ENCODE peak calls at places on chromosome 11, in five cellular contexts. One of them, this sample, is unnamed.

GRCh38 chr11:100681064-100681502 is 6.0 kb upstream of the ARHGAP42 start:
- DNase-seq in HepG2: peak; percentile 76
- DNase-seq in K562: peak; percentile 18
- DNase-seq in H1: no peak
- DNase-seq in GM12878: peak; percentile 95
- DNase-seq in this sample: no peak

GRCh38 chr11:121367434-121367833 is 74.9 kb downstream of the SC5D start:
- DNase-seq in H1: no peak
- DNase-seq in HepG2: no peak
- DNase-seq in K562: no peak
- DNase-seq in GM12878: peak; percentile 99
- DNase-seq in this sample: no peak

GRCh38 chr11:72624496-72625201 is 49.6 kb downstream of the PDE2A start:
- DNase-seq in GM12878: no peak
- DNase-seq in HepG2: no peak
- DNase-seq in K562: no peak
- DNase-seq in H1: no peak
- DNase-seq in this sample: no peak

GRCh38 chr11:69156673-69157155 is 979 bp downstream of the SMIM38 start:
- DNase-seq in GM12878: no peak
- DNase-seq in K562: no peak
- DNase-seq in H1: no peak
- DNase-seq in HepG2: peak; percentile 69
- DNase-seq in this sample: no peak

GRCh38 chr11:47353978-47354774 is 1.7 kb upstream of the MYBPC3 start:
- DNase-seq in GM12878: no peak
- DNase-seq in K562: no peak
- DNase-seq in H1: no peak
- DNase-seq in HepG2: no peak
- DNase-seq in this sample: peak; percentile 30

GRCh38 chr11:69644962-69645675 is 4.2 kb downstream of the CCND1 start:
- DNase-seq in K562: no peak
- DNase-seq in GM12878: no peak
- DNase-seq in H1: no peak
- DNase-seq in HepG2: no peak
- DNase-seq in this sample: peak; percentile 66

GRCh38 chr11:79013509-79013908 is 427.3 kb downstream of the TENM4 start:
- DNase-seq in K562: no peak
- DNase-seq in HepG2: no peak
- DNase-seq in GM12878: no peak
- DNase-seq in H1: no peak
- DNase-seq in this sample: no peak

GRCh38 chr11:47837292-47837691 is 10.9 kb downstream of the NUP160 start:
- DNase-seq in HepG2: no peak
- DNase-seq in GM12878: no peak
- DNase-seq in H1: no peak
- DNase-seq in K562: no peak
- DNase-seq in this sample: no peak

GRCh38 chr11:123838199-123838598 is 32.0 kb upstream of the OR6M1 start:
- DNase-seq in H1: no peak
- DNase-seq in K562: no peak
- DNase-seq in GM12878: no peak
- DNase-seq in HepG2: no peak
- DNase-seq in this sample: no peak

GRCh38 chr11:72084960-72085359 is 4.3 kb downstream of the LRRC51 start:
- DNase-seq in GM12878: no peak
- DNase-seq in H1: no peak
- DNase-seq in HepG2: no peak
- DNase-seq in K562: no peak
- DNase-seq in this sample: peak; percentile 22

GRCh38 chr11:102332611-102332994 is 14.4 kb upstream of the BIRC2 start:
- DNase-seq in GM12878: no peak
- DNase-seq in K562: no peak
- DNase-seq in HepG2: no peak
- DNase-seq in H1: no peak
- DNase-seq in this sample: no peak

GRCh38 chr11:113644605-113645004 is 61.5 kb downstream of the TMPRSS5 start:
- DNase-seq in HepG2: no peak
- DNase-seq in H1: no peak
- DNase-seq in K562: no peak
- DNase-seq in GM12878: no peak
- DNase-seq in this sample: peak; percentile 67

GRCh38 chr11:126347751-126348628 is 7.5 kb upstream of the ST3GAL4 start:
- DNase-seq in GM12878: no peak
- DNase-seq in HepG2: peak; percentile 14
- DNase-seq in H1: no peak
- DNase-seq in K562: no peak
- DNase-seq in this sample: no peak

GRCh38 chr11:103735497-103736032 is 300.9 kb upstream of the DDI1 start:
- DNase-seq in K562: no peak
- DNase-seq in HepG2: no peak
- DNase-seq in GM12878: no peak
- DNase-seq in H1: no peak
- DNase-seq in this sample: no peak

GRCh38 chr11:60844870-60845221 is 2.9 kb downstream of the CCDC86 start:
- DNase-seq in GM12878: no peak
- DNase-seq in K562: no peak
- DNase-seq in HepG2: peak; percentile 94
- DNase-seq in H1: no peak
- DNase-seq in this sample: peak; percentile 65

GRCh38 chr11:77211594-77212251 is 83.7 kb downstream of the MYO7A start:
- DNase-seq in GM12878: no peak
- DNase-seq in H1: no peak
- DNase-seq in K562: no peak
- DNase-seq in HepG2: no peak
- DNase-seq in this sample: no peak

GRCh38 chr11:27124514-27125264 is 84.1 kb downstream of the BBOX1 start:
- DNase-seq in HepG2: peak; percentile 4
- DNase-seq in H1: no peak
- DNase-seq in K562: no peak
- DNase-seq in GM12878: no peak
- DNase-seq in this sample: no peak

GRCh38 chr11:128707671-128708070 is 13.8 kb downstream of the FLI1 start:
- DNase-seq in H1: no peak
- DNase-seq in K562: no peak
- DNase-seq in HepG2: no peak
- DNase-seq in GM12878: no peak
- DNase-seq in this sample: no peak

GRCh38 chr11:23288001-23288783 is 427.9 kb upstream of the CCDC179 start:
- DNase-seq in H1: no peak
- DNase-seq in K562: no peak
- DNase-seq in GM12878: no peak
- DNase-seq in HepG2: no peak
- DNase-seq in this sample: no peak

GRCh38 chr11:47393163-47394049 is 15.0 kb upstream of the SLC39A13 start:
- DNase-seq in K562: peak; percentile 57
- DNase-seq in GM12878: no peak
- DNase-seq in HepG2: no peak
- DNase-seq in H1: no peak
- DNase-seq in this sample: no peak

GRCh38 chr11:800473-800872 is 2.4 kb upstream of the SLC25A22 start:
- DNase-seq in GM12878: no peak
- DNase-seq in H1: no peak
- DNase-seq in HepG2: no peak
- DNase-seq in K562: no peak
- DNase-seq in this sample: no peak

GRCh38 chr11:65120831-65121230 is 1.1 kb downstream of the FAU start:
- DNase-seq in H1: no peak
- DNase-seq in GM12878: no peak
- DNase-seq in K562: peak; percentile 3
- DNase-seq in HepG2: no peak
- DNase-seq in this sample: no peak

GRCh38 chr11:105124756-105125155 is 14.8 kb downstream of the CARD18 start:
- DNase-seq in K562: no peak
- DNase-seq in GM12878: no peak
- DNase-seq in H1: no peak
- DNase-seq in HepG2: no peak
- DNase-seq in this sample: no peak

GRCh38 chr11:43327987-43328386 is 16.2 kb downstream of the API5 start:
- DNase-seq in H1: no peak
- DNase-seq in GM12878: no peak
- DNase-seq in HepG2: peak; percentile 27
- DNase-seq in K562: peak; percentile 44
- DNase-seq in this sample: no peak

GRCh38 chr11:71343828-71344400 is 91.5 kb upstream of the SHANK2 start:
- DNase-seq in H1: no peak
- DNase-seq in HepG2: no peak
- DNase-seq in K562: no peak
- DNase-seq in GM12878: no peak
- DNase-seq in this sample: no peak

GRCh38 chr11:57530215-57530595 is 349 bp downstream of the TIMM10 start:
- DNase-seq in HepG2: no peak
- DNase-seq in K562: no peak
- DNase-seq in H1: no peak
- DNase-seq in GM12878: no peak
- DNase-seq in this sample: no peak

GRCh38 chr11:15695096-15695721 is 580.5 kb downstream of the INSC start:
- DNase-seq in GM12878: no peak
- DNase-seq in H1: no peak
- DNase-seq in K562: no peak
- DNase-seq in HepG2: no peak
- DNase-seq in this sample: no peak

GRCh38 chr11:37108436-37109204 is 510.6 kb upstream of the RAG2 start:
- DNase-seq in K562: no peak
- DNase-seq in GM12878: no peak
- DNase-seq in HepG2: no peak
- DNase-seq in H1: no peak
- DNase-seq in this sample: no peak
- TF ChIP-seq RAD21 in K562: no peak
- TF ChIP-seq RAD21 in GM12878: no peak
- TF ChIP-seq RAD21 in HepG2: no peak
- TF ChIP-seq RAD21 in H1: no peak
- TF ChIP-seq RAD21 in this sample: no peak

DNA sequence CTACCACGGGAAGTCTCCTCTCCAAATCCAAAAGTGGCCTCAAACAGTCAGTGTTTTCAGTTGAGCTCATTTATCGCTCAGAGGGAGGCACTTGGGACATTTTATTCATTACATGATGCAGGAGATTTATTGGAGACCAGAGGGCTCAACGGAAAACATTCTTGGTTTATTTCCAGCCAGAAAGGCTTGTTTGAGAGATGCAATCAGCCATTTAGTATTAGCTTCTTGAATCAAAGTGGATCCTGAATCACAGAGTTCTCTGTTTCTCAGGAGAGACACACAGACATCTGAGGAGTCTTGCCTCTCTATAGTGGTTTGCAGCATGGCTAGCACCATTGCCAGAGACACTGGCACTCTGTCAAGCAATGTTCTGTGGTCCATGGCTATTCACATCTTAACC is 31.5 kb downstream of the CD44 start:
- DNase-seq in H1: no peak
- DNase-seq in K562: no peak
- DNase-seq in HepG2: no peak
- DNase-seq in GM12878: no peak
- DNase-seq in this sample: no peak
- TF ChIP-seq SIN3A in H1: no peak
- TF ChIP-seq SIN3A in K562: no peak
- TF ChIP-seq SIN3A in HepG2: no peak
- TF ChIP-seq SIN3A in GM12878: no peak
- TF ChIP-seq SIN3A in this sample: no peak

DNA sequence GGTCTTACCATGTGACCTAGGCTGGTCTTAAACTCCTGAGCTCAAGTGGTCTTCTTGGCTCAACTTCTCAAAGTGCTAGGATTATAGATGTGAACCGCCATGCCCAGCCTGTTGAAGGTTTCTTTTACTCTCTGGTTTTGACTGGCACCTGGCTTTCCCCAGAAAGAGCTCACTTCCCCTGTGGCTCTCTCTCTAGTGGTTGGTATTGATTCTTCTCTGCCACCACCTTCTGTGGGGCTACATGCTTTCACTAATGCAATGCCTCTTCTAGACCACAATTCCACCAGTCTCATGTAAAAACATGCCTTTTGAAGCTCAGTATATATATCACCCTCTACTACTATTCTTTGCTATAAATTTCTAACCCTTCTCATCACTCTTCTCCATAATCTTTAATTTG is 67.2 kb downstream of the CCDC83 start:
- DNase-seq in H1: no peak
- DNase-seq in GM12878: peak; percentile 39
- DNase-seq in HepG2: no peak
- DNase-seq in K562: no peak
- DNase-seq in this sample: no peak
- TF ChIP-seq GABPA in H1: no peak
- TF ChIP-seq GABPA in GM12878: no peak
- TF ChIP-seq GABPA in HepG2: no peak
- TF ChIP-seq GABPA in K562: no peak
- TF ChIP-seq GABPA in this sample: no peak

DNA sequence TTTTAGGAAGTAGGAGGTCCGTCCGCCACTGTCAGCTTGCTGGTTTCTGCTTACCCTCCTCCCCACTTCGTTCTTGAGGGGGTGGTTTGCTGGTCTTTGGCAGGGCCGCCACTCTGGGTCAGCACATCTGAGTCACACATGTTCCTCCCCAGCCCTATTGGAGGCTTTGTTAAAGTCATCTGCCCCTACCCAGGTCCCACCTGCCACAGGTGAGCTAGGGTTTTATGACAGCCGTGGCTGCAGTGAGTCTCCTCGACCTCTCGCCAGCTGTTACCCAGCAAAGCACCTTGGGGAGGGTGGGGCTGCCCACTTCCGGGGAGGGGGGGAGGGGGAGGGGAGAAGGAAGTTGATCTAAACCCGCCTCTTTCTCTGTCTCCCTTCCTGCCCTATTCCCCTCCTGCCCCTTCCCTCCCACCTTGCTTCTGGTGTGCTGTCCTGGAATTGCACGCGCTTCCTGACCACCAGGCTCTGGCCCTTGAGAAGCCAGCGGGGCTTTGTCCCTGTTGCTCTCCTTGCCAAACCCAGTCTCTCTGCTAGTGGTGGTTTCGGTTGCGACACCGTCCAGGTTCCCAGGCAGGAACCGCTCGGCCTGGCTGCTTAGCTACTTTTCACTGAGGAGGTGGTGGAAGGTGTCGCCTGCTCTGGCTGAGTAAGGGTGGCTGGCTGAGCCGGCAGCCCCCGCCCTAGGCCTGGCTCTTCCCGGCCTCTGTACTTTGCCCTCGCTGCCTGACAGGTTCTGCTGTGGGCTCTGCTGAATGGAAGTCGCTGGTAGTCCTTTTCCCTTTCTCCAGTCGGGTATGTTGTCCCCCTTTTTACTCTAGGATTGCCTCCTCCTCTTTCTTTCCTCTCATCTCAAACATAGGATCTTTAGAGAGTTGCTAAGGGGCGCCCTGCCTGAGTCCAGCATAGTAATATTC is 28.5 kb downstream of the RCOR2 start:
- DNase-seq in GM12878: no peak
- DNase-seq in H1: no peak
- DNase-seq in HepG2: peak; percentile 81
- DNase-seq in K562: peak; percentile 91
- DNase-seq in this sample: no peak
- TF ChIP-seq RAD21 in GM12878: no peak
- TF ChIP-seq RAD21 in H1: no peak
- TF ChIP-seq RAD21 in HepG2: peak; percentile 60
- TF ChIP-seq RAD21 in K562: no peak
- TF ChIP-seq RAD21 in this sample: no peak